ENCODE peak calls at places on chromosomes 13 and 19, in five cellular contexts. One of them, this sample, is unnamed.

GRCh38 chr13:98443329-98443728 is 133.6 kb downstream of the STK24 start:
- DNase-seq in A549: no peak
- DNase-seq in GM12878: no peak
- DNase-seq in H1: no peak
- DNase-seq in K562: no peak
- DNase-seq in this sample: no peak

GRCh38 chr13:79973533-79973963 is 367.4 kb downstream of the SPRY2 start:
- DNase-seq in A549: no peak
- DNase-seq in GM12878: no peak
- DNase-seq in H1: no peak
- DNase-seq in K562: peak; percentile 8
- DNase-seq in this sample: no peak

GRCh38 chr13:76440568-76440967 is 445.6 kb downstream of the KCTD12 start:
- DNase-seq in A549: no peak
- DNase-seq in GM12878: peak; percentile 17
- DNase-seq in H1: no peak
- DNase-seq in K562: no peak
- DNase-seq in this sample: no peak

GRCh38 chr13:33119886-33120543 is 103.8 kb downstream of the KL start:
- DNase-seq in A549: peak; percentile 35
- DNase-seq in GM12878: no peak
- DNase-seq in H1: no peak
- DNase-seq in K562: no peak
- DNase-seq in this sample: no peak

GRCh38 chr13:27151798-27152599 is 19.6 kb downstream of the USP12 start:
- DNase-seq in A549: no peak
- DNase-seq in GM12878: no peak
- DNase-seq in H1: no peak
- DNase-seq in K562: no peak
- DNase-seq in this sample: peak; percentile 55

GRCh38 chr13:93621051-93621450 is 394.4 kb downstream of the GPC6 start:
- DNase-seq in A549: no peak
- DNase-seq in GM12878: no peak
- DNase-seq in H1: no peak
- DNase-seq in K562: no peak
- DNase-seq in this sample: no peak

GRCh38 chr19:2164020-2164988 is 571 bp downstream of the DOT1L start:
- DNase-seq in A549: no peak
- DNase-seq in GM12878: no peak
- DNase-seq in H1: peak; percentile 68
- DNase-seq in K562: no peak
- DNase-seq in this sample: no peak

GRCh38 chr19:48445256-48445605 is 552 bp upstream of the GRWD1 start:
- DNase-seq in A549: peak; percentile 98
- DNase-seq in GM12878: no peak
- DNase-seq in H1: peak; percentile 53
- DNase-seq in K562: peak; percentile 79
- DNase-seq in this sample: peak; percentile 82

GRCh38 chr19:15831626-15832025 is 16.2 kb upstream of the OR10H1 start:
- DNase-seq in A549: no peak
- DNase-seq in GM12878: no peak
- DNase-seq in H1: no peak
- DNase-seq in K562: no peak
- DNase-seq in this sample: no peak

GRCh38 chr13:100887729-100888151 is 213.1 kb upstream of the TMTC4 start:
- DNase-seq in A549: no peak
- DNase-seq in GM12878: no peak
- DNase-seq in H1: no peak
- DNase-seq in K562: no peak
- DNase-seq in this sample: no peak

GRCh38 chr19:54606230-54606629 is 12.8 kb downstream of the LILRA1 start:
- DNase-seq in A549: no peak
- DNase-seq in GM12878: peak; percentile 40
- DNase-seq in H1: no peak
- DNase-seq in K562: no peak
- DNase-seq in this sample: no peak

GRCh38 chr13:40682449-40683240 is 16.2 kb upstream of the FOXO1 start:
- DNase-seq in A549: no peak
- DNase-seq in GM12878: no peak
- DNase-seq in H1: no peak
- DNase-seq in K562: no peak
- DNase-seq in this sample: no peak

GRCh38 chr19:11179716-11180297 is 17.5 kb downstream of the KANK2 start:
- DNase-seq in A549: no peak
- DNase-seq in GM12878: peak; percentile 59
- DNase-seq in H1: no peak
- DNase-seq in K562: no peak
- DNase-seq in this sample: no peak

GRCh38 chr19:49986354-49986753 is 25.4 kb upstream of the SIGLEC11 start:
- DNase-seq in A549: no peak
- DNase-seq in GM12878: no peak
- DNase-seq in H1: no peak
- DNase-seq in K562: no peak
- DNase-seq in this sample: no peak

GRCh38 chr13:98480915-98481510 is 95.9 kb downstream of the STK24 start:
- DNase-seq in A549: no peak
- DNase-seq in GM12878: no peak
- DNase-seq in H1: no peak
- DNase-seq in K562: peak; percentile 68
- DNase-seq in this sample: no peak

GRCh38 chr13:87280139-87280538 is 391.0 kb upstream of the SLITRK5 start:
- DNase-seq in A549: no peak
- DNase-seq in GM12878: no peak
- DNase-seq in H1: no peak
- DNase-seq in K562: no peak
- DNase-seq in this sample: no peak

GRCh38 chr13:73677041-73677589 is 457.1 kb downstream of the KLF12 start:
- DNase-seq in A549: peak; percentile 2
- DNase-seq in GM12878: no peak
- DNase-seq in H1: no peak
- DNase-seq in K562: no peak
- DNase-seq in this sample: no peak

GRCh38 chr19:17105548-17105947 is 30.0 kb downstream of the MYO9B start:
- DNase-seq in A549: no peak
- DNase-seq in GM12878: peak; percentile 53
- DNase-seq in H1: no peak
- DNase-seq in K562: no peak
- DNase-seq in this sample: no peak

GRCh38 chr19:45250832-45251451 is at the start of gene MARK4:
- DNase-seq in A549: peak; percentile 57
- DNase-seq in GM12878: no peak
- DNase-seq in H1: peak; percentile 83
- DNase-seq in K562: peak; percentile 96
- DNase-seq in this sample: no peak

GRCh38 chr19:13868663-13869062 is 8.3 kb upstream of the NANOS3 start:
- DNase-seq in A549: no peak
- DNase-seq in GM12878: no peak
- DNase-seq in H1: no peak
- DNase-seq in K562: no peak
- DNase-seq in this sample: no peak

GRCh38 chr19:13864513-13865242 is 12.3 kb upstream of the NANOS3 start:
- DNase-seq in A549: no peak
- DNase-seq in GM12878: no peak
- DNase-seq in H1: no peak
- DNase-seq in K562: no peak
- DNase-seq in this sample: no peak

GRCh38 chr19:13865243-13865577 is 11.7 kb upstream of the NANOS3 start:
- DNase-seq in A549: no peak
- DNase-seq in GM12878: no peak
- DNase-seq in H1: no peak
- DNase-seq in K562: peak; percentile 44
- DNase-seq in this sample: no peak

GRCh38 chr19:13865578-13866462 is 11.1 kb upstream of the NANOS3 start:
- DNase-seq in A549: no peak
- DNase-seq in GM12878: no peak
- DNase-seq in H1: no peak
- DNase-seq in K562: no peak
- DNase-seq in this sample: no peak

DNA sequence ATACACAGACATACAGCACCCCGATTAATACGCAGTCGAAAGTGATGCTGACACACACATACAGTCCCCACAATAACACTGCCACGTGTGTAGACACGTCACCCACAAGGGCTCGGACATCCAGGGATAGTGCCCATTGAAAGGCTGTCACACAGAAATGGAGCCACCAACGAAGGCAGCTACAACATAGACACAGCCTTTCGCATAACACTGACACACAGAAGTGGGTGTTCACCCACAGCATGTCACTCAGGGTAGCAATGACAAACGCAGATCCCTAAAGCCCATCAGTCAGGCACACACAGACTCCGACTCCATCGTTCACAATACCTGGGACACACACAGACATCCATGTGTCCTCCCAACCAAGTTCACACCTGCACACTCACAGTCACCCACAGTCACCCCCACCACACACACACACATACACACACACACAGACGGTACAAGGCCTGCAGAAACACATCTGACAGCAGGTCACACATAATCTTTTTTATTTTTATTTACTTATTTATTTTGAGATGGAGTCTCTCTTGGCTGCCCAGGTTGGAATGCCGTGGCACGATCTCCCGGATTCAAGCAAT is 10.4 kb upstream of the NANOS3 start:
- DNase-seq in A549: no peak
- DNase-seq in GM12878: no peak
- DNase-seq in H1: no peak
- DNase-seq in K562: no peak
- DNase-seq in this sample: no peak
- TF ChIP-seq HDAC2 in A549: no peak
- TF ChIP-seq HDAC2 in GM12878: no peak
- TF ChIP-seq HDAC2 in H1: no peak
- TF ChIP-seq HDAC2 in K562: no peak
- TF ChIP-seq HDAC2 in this sample: no peak

GRCh38 chr19:39372047-39372802 is 18.7 kb downstream of the PAF1 start:
- DNase-seq in A549: no peak
- DNase-seq in GM12878: no peak
- DNase-seq in H1: no peak
- DNase-seq in K562: no peak
- DNase-seq in this sample: no peak
- TF ChIP-seq HDAC2 in A549: no peak
- TF ChIP-seq HDAC2 in GM12878: no peak
- TF ChIP-seq HDAC2 in H1: no peak
- TF ChIP-seq HDAC2 in K562: no peak
- TF ChIP-seq HDAC2 in this sample: no peak

DNA sequence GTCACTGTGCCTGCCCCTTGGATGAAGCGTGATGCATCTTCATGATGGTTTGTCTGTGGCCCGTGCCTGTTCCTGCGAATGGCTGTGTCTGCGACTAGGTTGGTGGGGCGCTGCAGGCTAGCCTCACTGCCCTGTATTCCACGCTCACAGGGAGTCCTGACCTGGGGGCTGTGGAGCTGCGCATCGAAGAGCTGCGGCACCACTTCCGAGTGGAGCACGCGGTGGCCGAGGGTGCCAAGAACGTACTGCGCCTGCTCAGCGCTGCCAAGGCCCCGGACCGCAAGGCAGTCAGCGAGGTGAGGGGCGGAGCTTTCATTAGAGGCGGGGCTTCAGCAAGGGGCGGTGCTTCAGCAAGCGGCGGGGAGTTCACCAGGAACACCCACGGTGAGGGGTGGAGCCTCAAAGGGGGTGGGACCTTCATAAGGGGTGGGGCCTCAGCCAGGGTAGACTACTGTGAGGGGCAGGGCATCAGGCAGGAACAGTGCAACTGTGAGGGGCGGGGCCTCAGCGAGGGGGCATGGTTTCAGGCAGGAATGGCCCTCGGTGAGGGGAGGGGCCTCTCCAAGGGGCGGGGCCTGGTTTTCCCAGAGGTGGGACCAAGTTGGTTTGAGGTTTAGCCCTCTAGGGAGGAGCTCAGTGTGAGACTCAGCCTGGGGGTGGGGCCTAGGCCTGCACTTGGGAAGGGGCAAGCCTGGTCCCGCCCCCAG is 17.2 kb downstream of the PKN1 start:
- DNase-seq in A549: peak; percentile 56
- DNase-seq in GM12878: no peak
- DNase-seq in H1: peak; percentile 99
- DNase-seq in K562: peak; percentile 100
- DNase-seq in this sample: peak; percentile 33
- TF ChIP-seq HDAC2 in A549: no peak
- TF ChIP-seq HDAC2 in GM12878: no peak
- TF ChIP-seq HDAC2 in H1: no peak
- TF ChIP-seq HDAC2 in K562: peak; percentile 43
- TF ChIP-seq HDAC2 in this sample: no peak

DNA sequence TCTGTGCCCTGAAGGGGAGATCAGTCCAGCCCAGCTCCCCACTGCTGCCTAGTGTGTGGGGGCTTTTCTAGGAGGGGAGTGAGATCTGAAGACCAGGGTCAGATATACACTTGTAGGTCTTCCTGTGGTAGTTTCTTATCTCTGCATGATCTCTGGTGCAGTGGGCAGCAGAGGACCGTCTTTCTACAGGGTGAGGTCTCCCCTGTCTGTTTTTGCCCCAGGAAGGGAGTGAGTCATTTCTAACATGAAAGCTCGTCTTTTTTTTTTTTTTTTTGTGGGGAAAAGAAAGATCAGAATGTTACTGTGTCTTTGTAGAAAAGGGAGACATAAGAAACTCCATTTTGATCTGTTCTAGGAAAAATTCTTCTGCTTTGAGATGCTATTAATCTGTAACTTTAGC is 8.8 kb upstream of the ZNF808 start:
- DNase-seq in A549: no peak
- DNase-seq in GM12878: no peak
- DNase-seq in H1: no peak
- DNase-seq in K562: no peak
- DNase-seq in this sample: no peak
- TF ChIP-seq HDAC2 in A549: no peak
- TF ChIP-seq HDAC2 in GM12878: no peak
- TF ChIP-seq HDAC2 in H1: no peak
- TF ChIP-seq HDAC2 in K562: no peak
- TF ChIP-seq HDAC2 in this sample: no peak

GRCh38 chr13:111513766-111514611 is 193.5 kb downstream of the TEX29 start:
- DNase-seq in A549: no peak
- DNase-seq in GM12878: no peak
- DNase-seq in H1: no peak
- DNase-seq in K562: no peak
- DNase-seq in this sample: no peak
- TF ChIP-seq HDAC2 in A549: no peak
- TF ChIP-seq HDAC2 in GM12878: no peak
- TF ChIP-seq HDAC2 in H1: no peak
- TF ChIP-seq HDAC2 in K562: no peak
- TF ChIP-seq HDAC2 in this sample: no peak

DNA sequence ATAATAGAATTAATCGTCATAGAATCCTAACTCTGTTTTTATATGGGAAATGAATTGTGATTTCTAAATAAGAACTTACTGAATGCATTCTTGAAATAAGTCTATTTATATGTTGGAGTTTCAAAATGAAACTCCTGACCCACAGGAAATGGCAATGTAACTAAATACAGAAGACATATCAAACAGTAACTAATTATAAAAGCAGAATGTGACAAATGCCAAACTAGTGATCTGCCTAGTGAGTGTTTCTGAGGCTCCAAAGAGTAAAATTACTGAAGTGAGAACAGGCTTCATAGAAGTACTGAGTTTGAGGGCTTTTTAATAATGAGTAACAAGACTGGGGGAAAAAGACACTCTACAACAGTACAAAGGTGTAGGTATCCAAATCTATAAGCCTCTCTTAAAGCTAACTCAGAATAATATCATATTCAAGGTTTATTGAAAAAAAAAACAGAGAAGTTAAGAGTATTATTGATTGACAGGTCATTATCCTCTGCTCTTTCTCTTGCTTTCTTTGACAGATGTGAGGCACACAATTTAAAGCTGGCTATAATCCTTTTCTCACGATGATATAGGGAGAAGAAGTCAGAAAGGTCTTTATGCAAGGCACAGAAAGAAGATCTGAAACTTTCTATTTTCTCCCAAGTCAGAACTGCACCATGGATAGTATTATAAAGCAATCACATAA is 17.4 kb upstream of the ATXN8OS start:
- DNase-seq in A549: no peak
- DNase-seq in GM12878: no peak
- DNase-seq in H1: no peak
- DNase-seq in K562: no peak
- DNase-seq in this sample: no peak
- TF ChIP-seq HDAC2 in A549: no peak
- TF ChIP-seq HDAC2 in GM12878: no peak
- TF ChIP-seq HDAC2 in H1: no peak
- TF ChIP-seq HDAC2 in K562: no peak
- TF ChIP-seq HDAC2 in this sample: no peak

This sample was measured in HepG2.